ENCODE peak calls at places on chromosomes 6 and 20, in eight cellular contexts. Y is sigmoid colon, L is stomach, J is Panc1, P is breast epithelium, M is suprapubic skin, C is SK-N-SH, N is endothelial cell of umbilical vein. Q is an unnamed sample.

GRCh38 chr20:44958276-44958675 is 1.9 kb downstream of the TOMM34 start:
- DNase-seq in L (no peak), C (no peak), J (no peak), M (no peak), P (no peak), Y (no peak), N (no peak), Q (no peak)

GRCh38 chr20:19973920-19974620 is 43.1 kb upstream of the NAA20 start:
- DNase-seq in M (peak; percentile 89), N (peak; percentile 58), Y (peak; percentile 93), P (peak; percentile 83), J (no peak), L (peak; percentile 42), C (no peak), Q (no peak)

GRCh38 chr20:53872081-53872541 is 198.3 kb downstream of the BCAS1 start:
- DNase-seq in L (no peak), N (peak; percentile 63), M (no peak), C (no peak), Y (no peak), J (no peak), P (no peak), Q (no peak)

GRCh38 chr6:155040154-155040553 is 45.0 kb downstream of the TIAM2 start:
- DNase-seq in M (no peak), P (no peak), N (no peak), L (no peak), Y (no peak), J (no peak), C (peak; percentile 73), Q (no peak)

GRCh38 chr20:24987244-24987643 is 5.3 kb downstream of the APMAP start:
- DNase-seq in M (no peak), J (no peak), P (no peak), C (no peak), N (no peak), Y (no peak), L (no peak), Q (no peak)

GRCh38 chr6:13480631-13481501 is 6.5 kb downstream of the GFOD1 start:
- DNase-seq in L (no peak), J (no peak), C (no peak), M (no peak), N (peak; percentile 26), P (no peak), Y (no peak), Q (no peak)

GRCh38 chr6:126444874-126445273 is 105.0 kb downstream of the CENPW start:
- DNase-seq in J (no peak), P (no peak), N (no peak), Y (no peak), M (no peak), L (no peak), C (no peak), Q (no peak)

GRCh38 chr6:114007451-114007953 is 36.6 kb upstream of the HDAC2 start:
- DNase-seq in C (no peak), P (no peak), N (no peak), L (no peak), J (no peak), M (no peak), Y (no peak), Q (no peak)

GRCh38 chr6:150894191-150894744 is 28.8 kb downstream of the MTHFD1L start:
- DNase-seq in C (no peak), L (no peak), Y (no peak), J (no peak), P (no peak), N (no peak), M (peak; percentile 23), Q (no peak)

GRCh38 chr20:1478566-1478965 is 11.9 kb upstream of the NSFL1C start:
- DNase-seq in C (no peak), J (peak; percentile 46), Y (no peak), L (no peak), N (peak; percentile 42), P (no peak), M (no peak), Q (no peak)

GRCh38 chr20:8547035-8547649 is 415.1 kb downstream of the PLCB1 start:
- DNase-seq in Y (no peak), C (no peak), M (no peak), P (no peak), J (no peak), N (peak; percentile 51), L (no peak), Q (no peak)

GRCh38 chr6:51001399-51001798 is 182.7 kb downstream of the TFAP2B start:
- DNase-seq in M (no peak), J (no peak), L (no peak), N (no peak), P (no peak), Y (no peak), C (no peak), Q (no peak)

GRCh38 chr6:134425521-134426316 is 107.8 kb upstream of the SGK1 start:
- DNase-seq in Y (no peak), M (no peak), N (peak; percentile 70), L (no peak), P (no peak), C (no peak), J (peak; percentile 63), Q (no peak)

GRCh38 chr6:105014448-105014847 is 57.5 kb downstream of the LIN28B start:
- DNase-seq in N (no peak), J (no peak), M (no peak), L (no peak), P (no peak), Y (no peak), C (no peak), Q (no peak)

GRCh38 chr6:162198925-162199324 is 528.6 kb downstream of the PRKN start:
- DNase-seq in Y (no peak), C (no peak), N (no peak), P (no peak), J (no peak), M (no peak), L (no peak), Q (no peak)

GRCh38 chr6:98843274-98844243 is 9.2 kb downstream of the POU3F2 start:
- DNase-seq in P (no peak), C (no peak), M (no peak), J (no peak), L (no peak), N (no peak), Y (no peak), Q (no peak)

DNA sequence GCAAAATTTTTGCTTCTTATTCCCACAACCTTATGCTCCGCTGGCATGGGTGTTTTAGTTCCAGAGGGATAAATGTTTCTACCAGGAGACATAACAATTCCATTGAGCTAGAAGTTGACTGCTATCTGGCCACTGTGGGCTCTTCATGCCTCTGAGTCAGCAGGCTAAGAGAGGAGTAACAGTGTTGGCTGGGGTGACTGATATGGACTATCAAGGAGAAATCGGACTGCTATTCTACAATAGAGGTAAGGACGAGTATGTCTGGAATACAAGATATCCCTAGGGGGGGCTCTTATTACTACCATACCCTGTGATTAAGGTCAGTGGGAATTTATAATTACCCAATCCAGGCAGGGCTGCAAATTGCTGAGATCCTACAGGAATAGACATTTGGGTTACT is 26.9 kb downstream of the FBXO30 start:
- DNase-seq in C (no peak), P (no peak), M (no peak), J (no peak), N (no peak), L (no peak), Y (no peak), Q (no peak)
- TF ChIP-seq POLR2AphosphoS5 in C (no peak), P (no peak), M (no peak), J (no peak), N (no peak), L (no peak), Y (no peak), Q (no peak)

DNA sequence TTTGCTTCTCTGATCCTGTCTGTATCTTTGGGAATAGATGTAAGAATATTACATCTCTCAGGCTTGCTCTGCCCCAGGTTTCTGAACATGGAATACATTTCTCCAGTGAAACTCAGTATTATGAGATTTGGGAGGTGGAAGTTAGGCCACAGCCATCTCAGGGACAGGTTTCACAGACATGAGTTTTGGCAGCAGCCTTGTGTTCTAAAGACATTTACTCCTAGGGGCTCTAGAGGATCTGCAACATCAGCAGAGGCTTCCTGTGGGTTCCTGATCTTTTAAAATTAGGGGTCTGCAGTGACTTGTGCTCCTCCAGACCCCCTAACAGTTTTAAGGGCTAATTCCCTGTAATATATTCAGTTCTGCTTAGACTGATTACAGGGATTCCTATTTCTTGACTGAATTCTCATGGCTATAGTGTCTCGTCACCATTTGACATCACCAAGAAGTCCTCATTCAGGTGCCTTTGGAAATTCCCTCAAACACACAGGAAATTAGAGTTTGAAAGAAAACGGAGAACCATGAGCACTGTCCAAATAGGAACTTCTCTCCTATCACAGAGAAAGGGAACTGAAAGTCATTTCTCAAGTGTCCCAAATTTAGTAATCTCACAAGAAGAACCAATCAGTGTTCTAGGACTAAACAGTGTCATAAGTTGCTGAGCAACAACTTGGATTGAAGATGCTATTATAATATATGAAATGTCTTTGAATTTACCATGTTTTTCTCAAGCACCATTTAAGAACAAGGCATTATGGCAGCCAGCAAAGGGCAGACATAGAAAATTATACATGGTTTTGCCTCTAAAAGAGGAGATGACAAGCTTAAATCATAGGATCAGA is 2.5 kb upstream of the HLA-DRA start:
- DNase-seq in Y (no peak), N (peak; percentile 10), M (no peak), L (no peak), J (no peak), P (no peak), C (no peak), Q (no peak)
- TF ChIP-seq POLR2AphosphoS5 in Y (no peak), N (no peak), M (no peak), L (no peak), J (no peak), P (no peak), C (no peak), Q (no peak)

DNA sequence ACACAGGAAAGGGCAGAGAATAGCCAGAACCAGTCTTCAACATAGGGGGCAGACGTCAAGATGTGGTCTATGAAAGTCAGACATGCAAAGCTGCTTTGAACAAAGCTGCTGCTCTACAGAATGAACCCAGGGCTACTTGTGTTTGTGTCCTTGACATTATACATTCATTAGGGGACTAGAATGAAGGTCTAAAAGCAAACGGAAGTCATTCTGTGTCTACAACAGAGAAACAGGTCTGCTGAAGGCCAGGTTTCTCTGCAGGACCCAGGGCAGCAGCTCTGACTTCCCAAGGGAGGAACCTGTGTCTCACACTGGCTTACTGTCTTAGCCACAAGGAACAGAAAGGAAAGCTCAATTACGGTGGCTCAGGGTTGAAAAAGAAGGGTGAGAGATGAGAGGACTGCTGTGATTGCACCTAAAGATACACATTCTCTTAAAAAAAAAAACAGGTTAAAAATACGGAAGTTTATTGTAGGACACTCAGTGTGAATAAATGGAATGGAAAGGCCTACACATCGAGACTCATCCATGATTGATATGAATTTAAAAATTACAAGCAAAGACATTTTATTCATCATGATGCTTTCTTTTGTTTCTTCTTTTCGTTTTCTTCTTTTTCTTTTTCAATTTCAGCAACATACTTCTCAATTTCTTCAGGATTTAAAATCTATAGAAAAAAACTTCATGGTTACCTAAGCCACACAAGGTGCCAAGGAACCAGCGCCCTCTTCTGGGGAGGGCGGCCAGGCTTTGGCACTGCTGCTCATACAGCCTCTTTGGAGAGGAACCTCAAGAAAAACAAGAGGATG is 6.7 kb downstream of the PSMA7 start:
- DNase-seq in M (no peak), L (peak; percentile 77), P (peak; percentile 70), C (peak; percentile 78), N (peak; percentile 84), Y (no peak), J (no peak), Q (no peak)
- TF ChIP-seq POLR2AphosphoS5 in M (no peak), L (no peak), P (peak; percentile 28), C (no peak), N (no peak), Y (peak; percentile 23), J (no peak), Q (no peak)

DNA sequence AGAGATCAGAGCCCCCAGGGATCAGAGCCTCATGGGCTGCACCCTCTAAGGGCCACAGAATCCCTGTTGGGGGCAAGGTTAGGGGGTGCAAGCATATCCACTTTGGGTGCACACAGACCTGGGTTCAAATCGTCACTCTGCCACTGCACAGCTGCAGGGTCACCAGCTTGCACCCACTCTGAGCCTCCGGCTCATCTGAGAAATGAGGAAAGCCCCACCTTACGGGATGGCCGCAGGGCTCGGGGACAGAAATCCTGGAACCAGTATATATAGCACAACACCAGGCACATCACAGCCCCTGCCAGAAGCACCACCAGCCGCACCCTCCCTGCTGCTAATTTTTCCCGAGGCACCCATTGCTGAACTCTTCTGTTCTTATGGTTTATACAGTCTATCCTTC is 169.6 kb downstream of the NFATC2 start:
- DNase-seq in P (no peak), J (no peak), L (no peak), C (no peak), N (no peak), Y (peak; percentile 41), M (no peak), Q (no peak)
- TF ChIP-seq POLR2AphosphoS5 in P (no peak), J (no peak), L (no peak), C (no peak), N (no peak), Y (no peak), M (no peak), Q (no peak)